ENCODE peak calls at places on chromosomes 2 and 18, in nine cellular contexts. R, T, J, L, W, N, Y, M and B are unnamed samples.

GRCh38 chr2:40330086-40330485 is 121.8 kb downstream of the SLC8A1 start:
- DNase-seq in R (no peak), T (no peak), J (no peak), L (no peak), W (no peak), N (no peak), Y (no peak), M (no peak), B (no peak)

GRCh38 chr2:26000561-26001211 is 18.4 kb upstream of the KIF3C start:
- DNase-seq in R (no peak), T (no peak), J (peak), L (no peak), W (peak), N (no peak), Y (no peak), M (no peak), B (peak)

GRCh38 chr2:40202798-40203400 is 249.0 kb downstream of the SLC8A1 start:
- DNase-seq in R (no peak), T (peak), J (no peak), L (peak), W (no peak), N (no peak), Y (no peak), M (no peak), B (no peak)

GRCh38 chr18:22558945-22559385 is 141.2 kb upstream of the CTAGE1 start:
- DNase-seq in R (no peak), T (peak), J (peak), L (peak), W (peak), N (no peak), Y (peak), M (no peak), B (peak)

GRCh38 chr2:97935719-97936161 is 60.0 kb downstream of the TMEM131 start:
- DNase-seq in R (no peak), T (peak), J (peak), L (peak), W (no peak), N (no peak), Y (no peak), M (no peak), B (no peak)

GRCh38 chr2:9909106-9909505 is 42.4 kb upstream of the GRHL1 start:
- DNase-seq in R (no peak), T (peak), J (no peak), L (peak), W (no peak), N (no peak), Y (no peak), M (no peak), B (no peak)

GRCh38 chr18:48949606-48950535 is 894 bp downstream of the SMAD7 start:
- DNase-seq in R (no peak), T (peak), J (peak), L (peak), W (no peak), N (no peak), Y (peak), M (no peak), B (peak)

GRCh38 chr18:12236934-12237832 is 17.0 kb upstream of the CIDEA start:
- DNase-seq in R (peak), T (peak), J (no peak), L (peak), W (peak), N (peak), Y (peak), M (peak), B (peak)

GRCh38 chr2:181177376-181177775 is 197.0 kb downstream of the UBE2E3 start:
- DNase-seq in R (no peak), T (peak), J (no peak), L (no peak), W (no peak), N (no peak), Y (no peak), M (no peak), B (no peak)

GRCh38 chr2:224135881-224136280 is 96.8 kb upstream of the SERPINE2 start:
- DNase-seq in R (no peak), T (no peak), J (no peak), L (no peak), W (no peak), N (no peak), Y (no peak), M (no peak), B (no peak)

GRCh38 chr18:21345851-21346250 is 103.8 kb downstream of the GREB1L start:
- DNase-seq in R (no peak), T (no peak), J (no peak), L (no peak), W (no peak), N (no peak), Y (no peak), M (no peak), B (no peak)

GRCh38 chr2:238101891-238102841 is 2.0 kb downstream of the ESPNL start:
- DNase-seq in R (no peak), T (no peak), J (no peak), L (no peak), W (no peak), N (no peak), Y (no peak), M (no peak), B (no peak)

GRCh38 chr2:235070063-235070706 is 118.4 kb downstream of the SH3BP4 start:
- DNase-seq in R (no peak), T (no peak), J (peak), L (no peak), W (no peak), N (no peak), Y (no peak), M (no peak), B (no peak)

GRCh38 chr2:67311536-67311935 is 85.6 kb upstream of the ETAA1 start:
- DNase-seq in R (no peak), T (peak), J (peak), L (peak), W (no peak), N (no peak), Y (no peak), M (peak), B (no peak)

GRCh38 chr2:23788100-23788499 is 138.8 kb downstream of the ATAD2B start:
- DNase-seq in R (no peak), T (no peak), J (no peak), L (no peak), W (no peak), N (no peak), Y (no peak), M (no peak), B (no peak)

GRCh38 chr18:52150050-52150449 is 189.9 kb upstream of the DCC start:
- DNase-seq in R (no peak), T (no peak), J (peak), L (no peak), W (no peak), N (no peak), Y (no peak), M (no peak), B (no peak)

GRCh38 chr2:8511868-8512612 is 169.8 kb upstream of the ID2 start:
- DNase-seq in R (no peak), T (no peak), J (no peak), L (peak), W (no peak), N (no peak), Y (no peak), M (no peak), B (no peak)

GRCh38 chr18:12476955-12477354 is 69.2 kb downstream of the PRELID3A start:
- DNase-seq in R (no peak), T (no peak), J (no peak), L (no peak), W (no peak), N (no peak), Y (no peak), M (no peak), B (no peak)

GRCh38 chr2:118292991-118293390 is 204.7 kb downstream of the INSIG2 start:
- DNase-seq in R (no peak), T (no peak), J (no peak), L (no peak), W (no peak), N (no peak), Y (no peak), M (no peak), B (no peak)

GRCh38 chr2:233173115-233173514 is 78.4 kb upstream of the ATG16L1 start:
- DNase-seq in R (no peak), T (no peak), J (no peak), L (no peak), W (no peak), N (no peak), Y (no peak), M (no peak), B (no peak)

GRCh38 chr18:57276720-57277284 is 75.6 kb upstream of the ST8SIA3 start:
- DNase-seq in R (no peak), T (no peak), J (no peak), L (no peak), W (no peak), N (no peak), Y (no peak), M (no peak), B (no peak)

GRCh38 chr2:180938419-180938818 is 42.0 kb upstream of the UBE2E3 start:
- DNase-seq in R (no peak), T (peak), J (no peak), L (peak), W (no peak), N (no peak), Y (no peak), M (no peak), B (no peak)

GRCh38 chr2:120779781-120780283 is 44.2 kb downstream of the GLI2 start:
- DNase-seq in R (no peak), T (peak), J (peak), L (peak), W (no peak), N (no peak), Y (no peak), M (no peak), B (peak)

GRCh38 chr2:240934701-240935100 is 28.6 kb downstream of the CROCC2 start:
- DNase-seq in R (no peak), T (no peak), J (no peak), L (no peak), W (no peak), N (no peak), Y (peak), M (no peak), B (peak)

GRCh38 chr2:126911111-126911796 is 12.6 kb downstream of the TEX51 start:
- DNase-seq in R (no peak), T (no peak), J (no peak), L (no peak), W (peak), N (no peak), Y (peak), M (no peak), B (peak)

GRCh38 chr2:198973181-198973580 is 484.6 kb downstream of the SATB2 start:
- DNase-seq in R (no peak), T (no peak), J (no peak), L (peak), W (no peak), N (no peak), Y (no peak), M (no peak), B (no peak)

GRCh38 chr2:241673797-241674725 is 12.6 kb downstream of the DTYMK start:
- DNase-seq in R (no peak), T (no peak), J (no peak), L (peak), W (no peak), N (no peak), Y (no peak), M (no peak), B (peak)

GRCh38 chr2:121532894-121533293 is 2.2 kb downstream of the RNU4ATAC start:
- DNase-seq in R (no peak), T (no peak), J (no peak), L (no peak), W (no peak), N (no peak), Y (no peak), M (no peak), B (no peak)

GRCh38 chr2:98839292-98839691 is 96.7 kb downstream of the CRACDL start:
- DNase-seq in R (no peak), T (no peak), J (peak), L (peak), W (no peak), N (no peak), Y (no peak), M (no peak), B (no peak)

GRCh38 chr2:190554357-190555006 is 20.0 kb upstream of the NEMP2 start:
- DNase-seq in R (no peak), T (no peak), J (no peak), L (no peak), W (no peak), N (no peak), Y (no peak), M (no peak), B (no peak)

GRCh38 chr2:144989580-144990270 is 469.8 kb upstream of the ZEB2 start:
- DNase-seq in R (no peak), T (no peak), J (no peak), L (no peak), W (no peak), N (no peak), Y (no peak), M (no peak), B (no peak)